ENCODE peak calls at places on chromosome 10, in five cellular contexts. H is Right ventricle myocardium superior, S is KBM-7, Y is HFF-Myc, B is HFFc6. G is an unnamed sample.

GRCh38 chr10:11178606-11179221 is 161.0 kb downstream of the CELF2 start:
- DNase-seq in B (peak), S (peak), H (peak), Y (peak), G (no peak)

GRCh38 chr10:131252586-131253276 is 58.8 kb downstream of the TCERG1L start:
- DNase-seq in Y (no peak), B (no peak), H (no peak), S (no peak), G (no peak)

GRCh38 chr10:28561531-28561930 is 28.6 kb downstream of the WAC start:
- DNase-seq in B (no peak), S (no peak), Y (no peak), H (no peak), G (no peak)

GRCh38 chr10:88731296-88731695 is 25.2 kb downstream of the LIPK start:
- DNase-seq in S (peak), H (no peak), Y (no peak), B (no peak), G (no peak)

GRCh38 chr10:69571618-69572158 is 1.5 kb downstream of the NEUROG3 start:
- DNase-seq in Y (no peak), H (no peak), S (no peak), B (no peak), G (no peak)

GRCh38 chr10:61398730-61399129 is 54.5 kb downstream of the TMEM26 start:
- DNase-seq in S (no peak), Y (no peak), B (no peak), H (no peak), G (no peak)

GRCh38 chr10:35268791-35269257 is 67.5 kb upstream of the CCNY start:
- DNase-seq in Y (no peak), S (no peak), H (no peak), B (peak), G (no peak)

GRCh38 chr10:17175551-17175950 is 25.9 kb downstream of the TRDMT1 start:
- DNase-seq in H (no peak), Y (no peak), B (peak), S (no peak), G (no peak)

GRCh38 chr10:120963587-120964220 is 112.5 kb downstream of the WDR11 start:
- DNase-seq in S (no peak), H (no peak), Y (no peak), B (no peak), G (no peak)

GRCh38 chr10:69216577-69217118 is 3.5 kb upstream of the HKDC1 start:
- DNase-seq in B (no peak), H (no peak), Y (no peak), S (no peak), G (no peak)